ENCODE peak calls at places on chromosomes 6 and 20, in six cellular contexts. V, R, N, Q, P and Y are unnamed samples.

GRCh38 chr20:43843096-43843964 is 71.3 kb upstream of the TOX2 start:
- DNase-seq in V (no peak), R (no peak), N (peak; percentile 59), Q (no peak), P (peak; percentile 87), Y (peak; percentile 95)

GRCh38 chr6:167477688-167478087 is 152.8 kb downstream of the TTLL2 start:
- DNase-seq in V (no peak), R (no peak), N (no peak), Q (no peak), P (no peak), Y (no peak)

GRCh38 chr6:37669306-37669705 is 28.4 kb downstream of the MDGA1 start:
- DNase-seq in V (no peak), R (no peak), N (peak; percentile 57), Q (no peak), P (no peak), Y (no peak)

GRCh38 chr6:72616406-72617015 is 5.4 kb upstream of the KCNQ5 start:
- DNase-seq in V (no peak), R (no peak), N (peak; percentile 50), Q (peak; percentile 72), P (peak; percentile 50), Y (no peak)

GRCh38 chr6:16504608-16505007 is 256.7 kb downstream of the ATXN1 start:
- DNase-seq in V (no peak), R (no peak), N (no peak), Q (peak; percentile 43), P (no peak), Y (no peak)

GRCh38 chr6:164359441-164359840 is 944.9 kb downstream of the QKI start:
- DNase-seq in V (no peak), R (no peak), N (no peak), Q (no peak), P (no peak), Y (no peak)

GRCh38 chr6:158926429-158926828 is 73.6 kb downstream of the RSPH3 start:
- DNase-seq in V (no peak), R (no peak), N (peak; percentile 69), Q (no peak), P (peak; percentile 85), Y (no peak)

GRCh38 chr6:99563056-99563723 is 5.3 kb downstream of the CCNC start:
- DNase-seq in V (no peak), R (no peak), N (no peak), Q (no peak), P (no peak), Y (no peak)

GRCh38 chr6:12391472-12391871 is 101.3 kb downstream of the EDN1 start:
- DNase-seq in V (no peak), R (no peak), N (no peak), Q (no peak), P (no peak), Y (no peak)

GRCh38 chr6:82084324-82084920 is 163.1 kb downstream of the IBTK start:
- DNase-seq in V (no peak), R (no peak), N (no peak), Q (no peak), P (no peak), Y (no peak)

GRCh38 chr20:57655812-57656161 is 35.6 kb upstream of the ZBP1 start:
- DNase-seq in V (no peak), R (peak; percentile 4), N (no peak), Q (no peak), P (no peak), Y (no peak)

GRCh38 chr6:63573899-63574553 is 1.7 kb downstream of the LOC128125822 start:
- DNase-seq in V (no peak), R (peak; percentile 29), N (peak; percentile 69), Q (peak; percentile 76), P (peak; percentile 57), Y (peak; percentile 81)

GRCh38 chr6:119575721-119576120 is 226.2 kb upstream of the MAN1A1 start:
- DNase-seq in V (no peak), R (no peak), N (peak; percentile 60), Q (no peak), P (peak; percentile 8), Y (no peak)

GRCh38 chr6:166989427-166990034 is 9.7 kb upstream of the CEP43 start:
- DNase-seq in V (no peak), R (peak; percentile 16), N (peak; percentile 49), Q (peak; percentile 70), P (peak; percentile 52), Y (peak; percentile 25)

GRCh38 chr6:32188381-32189081 is 1.5 kb downstream of the PBX2 start:
- DNase-seq in V (no peak), R (no peak), N (no peak), Q (no peak), P (peak; percentile 49), Y (no peak)

GRCh38 chr20:21053002-21053762 is 53.0 kb downstream of the LINC00237 start:
- DNase-seq in V (no peak), R (peak; percentile 36), N (no peak), Q (no peak), P (no peak), Y (no peak)

GRCh38 chr6:4220619-4221018 is 85.2 kb upstream of the ECI2 start:
- DNase-seq in V (no peak), R (no peak), N (no peak), Q (no peak), P (peak; percentile 44), Y (no peak)

GRCh38 chr6:78910611-78911134 is 43.3 kb downstream of the IRAK1BP1 start:
- DNase-seq in V (peak; percentile 31), R (peak; percentile 76), N (no peak), Q (no peak), P (peak; percentile 14), Y (no peak)

GRCh38 chr20:47764154-47764734 is 21.0 kb downstream of the SULF2 start:
- DNase-seq in V (no peak), R (no peak), N (no peak), Q (peak; percentile 76), P (peak; percentile 9), Y (no peak)